ENCODE peak calls at places on chromosomes 3 and 15, in nine cellular contexts. B is foreskin fibroblast; D is sigmoid colon; L is fibroblast of pulmonary artery; H is neural crest cell; S is cardiac fibroblast; T is activated CD8-positive, alpha-beta memory T cell treated with anti-CD3 and anti-CD28 coated beads for 1 hour; N is CD4-positive, alpha-beta memory T cell; V is NCI-H748 treated with DMSO at 0.1 percent for 48 hours. K is an unnamed sample.

GRCh38 chr3:109702252-109702651 is 364.9 kb upstream of the DPPA4 start:
- DNase-seq in B (no peak), D (no peak), L (peak; percentile 72), H (no peak), S (peak; percentile 61), T (no peak), N (peak; percentile 1), V (no peak), K (peak; percentile 6)

GRCh38 chr15:59380902-59381610 is 8.4 kb upstream of the MYO1E start:
- DNase-seq in B (no peak), D (no peak), L (no peak), H (no peak), S (no peak), T (no peak), N (no peak), V (no peak), K (no peak)

GRCh38 chr3:188937389-188937788 is 234.4 kb upstream of the TPRG1 start:
- DNase-seq in B (no peak), D (no peak), L (peak; percentile 58), H (no peak), S (peak; percentile 51), T (no peak), N (no peak), V (no peak), K (no peak)

GRCh38 chr3:146163584-146163983 is 2.6 kb upstream of the PLOD2 start:
- DNase-seq in B (peak; percentile 94), D (no peak), L (peak; percentile 97), H (no peak), S (peak; percentile 93), T (no peak), N (no peak), V (no peak), K (peak; percentile 79)

GRCh38 chr3:67384790-67385397 is 269.5 kb downstream of the SUCLG2 start:
- DNase-seq in B (peak; percentile 45), D (no peak), L (peak; percentile 74), H (peak; percentile 47), S (peak; percentile 64), T (peak; percentile 11), N (peak; percentile 38), V (peak; percentile 16), K (peak; percentile 34)

GRCh38 chr15:79673416-79674123 is 223.2 kb downstream of the MTHFS start:
- DNase-seq in B (peak; percentile 72), D (no peak), L (peak; percentile 40), H (no peak), S (peak; percentile 35), T (no peak), N (no peak), V (no peak), K (peak; percentile 12)

GRCh38 chr15:83365370-83365938 is 81.0 kb upstream of the BNC1 start:
- DNase-seq in B (peak; percentile 86), D (no peak), L (peak; percentile 87), H (peak; percentile 30), S (peak; percentile 84), T (no peak), N (no peak), V (no peak), K (peak; percentile 42)

GRCh38 chr15:69145694-69146492 is 14.5 kb upstream of the GLCE start:
- DNase-seq in B (no peak), D (no peak), L (peak; percentile 71), H (no peak), S (peak; percentile 38), T (no peak), N (no peak), V (no peak), K (no peak)

GRCh38 chr3:106305127-106305526 is 436.3 kb upstream of the CBLB start:
- DNase-seq in B (peak; percentile 49), D (no peak), L (peak; percentile 19), H (no peak), S (peak; percentile 2), T (no peak), N (no peak), V (no peak), K (no peak)

GRCh38 chr3:159607856-159608255 is 380.8 kb upstream of the IL12A start:
- DNase-seq in B (no peak), D (no peak), L (no peak), H (no peak), S (no peak), T (no peak), N (no peak), V (no peak), K (no peak)

GRCh38 chr15:65841121-65841930 is 28.0 kb upstream of the RAB11A start:
- DNase-seq in B (peak; percentile 79), D (no peak), L (peak; percentile 53), H (no peak), S (peak; percentile 56), T (no peak), N (no peak), V (no peak), K (no peak)

GRCh38 chr15:74893627-74894026 is 3.8 kb downstream of the MPI start:
- DNase-seq in B (no peak), D (no peak), L (no peak), H (no peak), S (no peak), T (no peak), N (peak; percentile 75), V (no peak), K (no peak)

GRCh38 chr15:82585072-82585471 is 44.8 kb upstream of the RPS17 start:
- DNase-seq in B (peak; percentile 15), D (no peak), L (peak; percentile 36), H (no peak), S (peak; percentile 24), T (no peak), N (no peak), V (no peak), K (no peak)

GRCh38 chr15:32120577-32121465 is 90.5 kb downstream of the CHRNA7 start:
- DNase-seq in B (no peak), D (no peak), L (no peak), H (no peak), S (no peak), T (no peak), N (no peak), V (no peak), K (no peak)

GRCh38 chr3:129399895-129400357 is 28.5 kb downstream of the EFCAB12 start:
- DNase-seq in B (no peak), D (no peak), L (peak; percentile 38), H (no peak), S (no peak), T (no peak), N (no peak), V (no peak), K (no peak)

GRCh38 chr3:185460719-185461350 is 38.0 kb downstream of the TMEM41A start:
- DNase-seq in B (peak; percentile 40), D (no peak), L (peak; percentile 56), H (no peak), S (peak; percentile 48), T (no peak), N (no peak), V (no peak), K (no peak)

GRCh38 chr15:32861741-32862140 is 143.9 kb downstream of the GREM1 start:
- DNase-seq in B (peak; percentile 79), D (no peak), L (no peak), H (peak; percentile 14), S (peak; percentile 59), T (no peak), N (no peak), V (no peak), K (peak; percentile 53)

GRCh38 chr3:14798231-14798630 is 20.5 kb upstream of the FGD5 start:
- DNase-seq in B (no peak), D (peak; percentile 34), L (no peak), H (no peak), S (no peak), T (no peak), N (no peak), V (no peak), K (no peak)

GRCh38 chr3:125137432-125138033 is 75.0 kb downstream of the SLC12A8 start:
- DNase-seq in B (peak; percentile 81), D (no peak), L (peak; percentile 60), H (no peak), S (peak; percentile 62), T (no peak), N (no peak), V (no peak), K (peak; percentile 65)

GRCh38 chr15:41154412-41154811 is 38.3 kb upstream of the INO80 start:
- DNase-seq in B (peak; percentile 17), D (no peak), L (no peak), H (no peak), S (peak; percentile 16), T (no peak), N (no peak), V (no peak), K (no peak)

GRCh38 chr3:189622629-189623028 is 8.6 kb upstream of the TP63 start:
- DNase-seq in B (no peak), D (no peak), L (no peak), H (no peak), S (no peak), T (no peak), N (no peak), V (no peak), K (no peak)